ENCODE peak calls at places on chromosomes 13 and 19, in nine cellular contexts. One of them, this sample, is unnamed.

GRCh38 chr19:48934837-48935236 is 1.3 kb downstream of the DHDH start:
- DNase-seq in heart left ventricle: no peak
- DNase-seq in NCI-H69: no peak
- DNase-seq in GM13976: no peak
- DNase-seq in hypothalamus: no peak
- DNase-seq in GM23248: no peak
- DNase-seq in HT1080: no peak
- DNase-seq in HTR-8/SVneo: no peak
- DNase-seq in A172: no peak
- DNase-seq in this sample: no peak

GRCh38 chr13:74226791-74227475 is 92.7 kb upstream of the KLF12 start:
- DNase-seq in hypothalamus: no peak
- DNase-seq in GM23248: peak; percentile 62
- DNase-seq in heart left ventricle: no peak
- DNase-seq in A172: no peak
- DNase-seq in HT1080: no peak
- DNase-seq in NCI-H69: no peak
- DNase-seq in GM13976: no peak
- DNase-seq in HTR-8/SVneo: no peak
- DNase-seq in this sample: no peak

GRCh38 chr13:100234524-100235136 is 145.7 kb downstream of the PCCA start:
- DNase-seq in NCI-H69: peak; percentile 59
- DNase-seq in hypothalamus: no peak
- DNase-seq in A172: no peak
- DNase-seq in heart left ventricle: no peak
- DNase-seq in GM13976: no peak
- DNase-seq in HT1080: peak; percentile 8
- DNase-seq in HTR-8/SVneo: no peak
- DNase-seq in GM23248: peak; percentile 56
- DNase-seq in this sample: no peak

GRCh38 chr13:99973163-99973785 is 1.7 kb upstream of the ZIC5 start:
- DNase-seq in A172: no peak
- DNase-seq in NCI-H69: no peak
- DNase-seq in hypothalamus: no peak
- DNase-seq in HTR-8/SVneo: no peak
- DNase-seq in heart left ventricle: no peak
- DNase-seq in GM13976: no peak
- DNase-seq in HT1080: no peak
- DNase-seq in GM23248: no peak
- DNase-seq in this sample: no peak

GRCh38 chr19:3125900-3126524 is 9.8 kb upstream of the GNA15 start:
- DNase-seq in hypothalamus: no peak
- DNase-seq in GM13976: peak; percentile 85
- DNase-seq in NCI-H69: peak; percentile 87
- DNase-seq in A172: peak; percentile 35
- DNase-seq in GM23248: peak; percentile 50
- DNase-seq in HT1080: peak; percentile 40
- DNase-seq in HTR-8/SVneo: peak; percentile 53
- DNase-seq in heart left ventricle: peak; percentile 67
- DNase-seq in this sample: no peak

GRCh38 chr19:43759515-43759914 is 4.8 kb upstream of the SMG9 start:
- DNase-seq in heart left ventricle: no peak
- DNase-seq in HTR-8/SVneo: peak; percentile 69
- DNase-seq in GM23248: peak; percentile 93
- DNase-seq in NCI-H69: peak; percentile 15
- DNase-seq in A172: peak; percentile 92
- DNase-seq in HT1080: peak; percentile 97
- DNase-seq in hypothalamus: no peak
- DNase-seq in GM13976: no peak
- DNase-seq in this sample: no peak

GRCh38 chr13:76667551-76667950 is 218.7 kb downstream of the KCTD12 start:
- DNase-seq in heart left ventricle: no peak
- DNase-seq in GM23248: peak; percentile 82
- DNase-seq in NCI-H69: peak; percentile 39
- DNase-seq in A172: peak; percentile 8
- DNase-seq in HT1080: peak; percentile 26
- DNase-seq in HTR-8/SVneo: peak; percentile 0
- DNase-seq in GM13976: no peak
- DNase-seq in hypothalamus: no peak
- DNase-seq in this sample: no peak

GRCh38 chr13:48318714-48319457 is 15.3 kb downstream of the RB1 start:
- DNase-seq in NCI-H69: no peak
- DNase-seq in hypothalamus: no peak
- DNase-seq in GM23248: peak; percentile 27
- DNase-seq in HT1080: no peak
- DNase-seq in heart left ventricle: peak; percentile 27
- DNase-seq in HTR-8/SVneo: no peak
- DNase-seq in A172: no peak
- DNase-seq in GM13976: no peak
- DNase-seq in this sample: no peak

GRCh38 chr13:102970542-102970941 is 95.7 kb downstream of the SLC10A2 start:
- DNase-seq in HTR-8/SVneo: no peak
- DNase-seq in heart left ventricle: no peak
- DNase-seq in GM23248: no peak
- DNase-seq in HT1080: no peak
- DNase-seq in hypothalamus: no peak
- DNase-seq in GM13976: peak; percentile 57
- DNase-seq in A172: no peak
- DNase-seq in NCI-H69: no peak
- DNase-seq in this sample: peak; percentile 2

GRCh38 chr19:40872209-40872608 is 9.8 kb downstream of the CYP2A7 start:
- DNase-seq in GM23248: no peak
- DNase-seq in A172: no peak
- DNase-seq in NCI-H69: no peak
- DNase-seq in hypothalamus: no peak
- DNase-seq in HT1080: no peak
- DNase-seq in HTR-8/SVneo: no peak
- DNase-seq in heart left ventricle: no peak
- DNase-seq in GM13976: no peak
- DNase-seq in this sample: no peak

GRCh38 chr13:113016526-113017295 is 47.7 kb downstream of the MCF2L start:
- DNase-seq in heart left ventricle: no peak
- DNase-seq in GM23248: no peak
- DNase-seq in GM13976: no peak
- DNase-seq in A172: no peak
- DNase-seq in hypothalamus: no peak
- DNase-seq in NCI-H69: no peak
- DNase-seq in HT1080: no peak
- DNase-seq in HTR-8/SVneo: no peak
- DNase-seq in this sample: no peak

GRCh38 chr13:26589754-26590153 is 32.3 kb downstream of the WASF3 start:
- DNase-seq in GM13976: no peak
- DNase-seq in NCI-H69: peak; percentile 21
- DNase-seq in GM23248: peak; percentile 29
- DNase-seq in A172: no peak
- DNase-seq in HT1080: peak; percentile 20
- DNase-seq in hypothalamus: no peak
- DNase-seq in HTR-8/SVneo: no peak
- DNase-seq in heart left ventricle: no peak
- DNase-seq in this sample: no peak

GRCh38 chr19:19050731-19051130 is 13.1 kb upstream of the SLC25A42 start:
- DNase-seq in HT1080: no peak
- DNase-seq in HTR-8/SVneo: no peak
- DNase-seq in GM13976: no peak
- DNase-seq in heart left ventricle: no peak
- DNase-seq in NCI-H69: no peak
- DNase-seq in A172: no peak
- DNase-seq in GM23248: no peak
- DNase-seq in hypothalamus: no peak
- DNase-seq in this sample: no peak

GRCh38 chr19:15280048-15280725 is 47.9 kb upstream of the EPHX3 start:
- DNase-seq in heart left ventricle: peak; percentile 84
- DNase-seq in hypothalamus: no peak
- DNase-seq in GM13976: no peak
- DNase-seq in HTR-8/SVneo: no peak
- DNase-seq in GM23248: peak; percentile 58
- DNase-seq in A172: no peak
- DNase-seq in NCI-H69: peak; percentile 52
- DNase-seq in HT1080: no peak
- DNase-seq in this sample: no peak

GRCh38 chr13:50353651-50354415 is 338.6 kb downstream of the KCNRG start:
- DNase-seq in GM23248: peak; percentile 80
- DNase-seq in hypothalamus: no peak
- DNase-seq in HT1080: peak; percentile 91
- DNase-seq in NCI-H69: no peak
- DNase-seq in A172: no peak
- DNase-seq in heart left ventricle: no peak
- DNase-seq in GM13976: no peak
- DNase-seq in HTR-8/SVneo: no peak
- DNase-seq in this sample: no peak

GRCh38 chr19:20339444-20339843 is 172.4 kb downstream of the ZNF486 start:
- DNase-seq in HT1080: no peak
- DNase-seq in GM13976: no peak
- DNase-seq in heart left ventricle: no peak
- DNase-seq in NCI-H69: no peak
- DNase-seq in GM23248: no peak
- DNase-seq in HTR-8/SVneo: no peak
- DNase-seq in hypothalamus: no peak
- DNase-seq in A172: no peak
- DNase-seq in this sample: no peak

GRCh38 chr13:33799950-33800592 is 17.9 kb upstream of the RFC3 start:
- DNase-seq in heart left ventricle: no peak
- DNase-seq in hypothalamus: no peak
- DNase-seq in HTR-8/SVneo: peak; percentile 18
- DNase-seq in A172: peak; percentile 3
- DNase-seq in NCI-H69: peak; percentile 29
- DNase-seq in GM23248: peak; percentile 63
- DNase-seq in HT1080: peak; percentile 15
- DNase-seq in GM13976: no peak
- DNase-seq in this sample: no peak

GRCh38 chr19:17806945-17807344 is 12.0 kb downstream of the B3GNT3 start:
- DNase-seq in GM23248: no peak
- DNase-seq in HTR-8/SVneo: no peak
- DNase-seq in NCI-H69: no peak
- DNase-seq in A172: peak; percentile 46
- DNase-seq in GM13976: no peak
- DNase-seq in heart left ventricle: no peak
- DNase-seq in HT1080: no peak
- DNase-seq in hypothalamus: no peak
- DNase-seq in this sample: no peak

GRCh38 chr13:114099191-114099590 is 33.2 kb downstream of the RASA3 start:
- DNase-seq in NCI-H69: peak; percentile 84
- DNase-seq in A172: peak; percentile 94
- DNase-seq in HTR-8/SVneo: no peak
- DNase-seq in heart left ventricle: peak; percentile 92
- DNase-seq in GM13976: peak; percentile 76
- DNase-seq in HT1080: peak; percentile 75
- DNase-seq in hypothalamus: peak; percentile 65
- DNase-seq in GM23248: peak; percentile 94
- DNase-seq in this sample: peak; percentile 12

GRCh38 chr19:5479958-5480357 is 24.7 kb downstream of the ZNRF4 start:
- DNase-seq in GM23248: no peak
- DNase-seq in hypothalamus: no peak
- DNase-seq in GM13976: no peak
- DNase-seq in NCI-H69: peak; percentile 75
- DNase-seq in HTR-8/SVneo: no peak
- DNase-seq in HT1080: no peak
- DNase-seq in heart left ventricle: no peak
- DNase-seq in A172: no peak
- DNase-seq in this sample: no peak

GRCh38 chr13:79194272-79194671 is 211.8 kb downstream of the RBM26 start:
- DNase-seq in HT1080: no peak
- DNase-seq in heart left ventricle: no peak
- DNase-seq in HTR-8/SVneo: no peak
- DNase-seq in hypothalamus: no peak
- DNase-seq in GM13976: peak; percentile 47
- DNase-seq in NCI-H69: no peak
- DNase-seq in GM23248: no peak
- DNase-seq in A172: no peak
- DNase-seq in this sample: no peak

GRCh38 chr13:50919291-50919690 is 9.7 kb downstream of the RNASEH2B start:
- DNase-seq in GM13976: no peak
- DNase-seq in GM23248: no peak
- DNase-seq in A172: no peak
- DNase-seq in HTR-8/SVneo: no peak
- DNase-seq in hypothalamus: no peak
- DNase-seq in HT1080: no peak
- DNase-seq in NCI-H69: no peak
- DNase-seq in heart left ventricle: no peak
- DNase-seq in this sample: no peak

GRCh38 chr13:107493271-107493670 is 722.1 kb downstream of the LIG4 start:
- DNase-seq in A172: no peak
- DNase-seq in hypothalamus: no peak
- DNase-seq in heart left ventricle: no peak
- DNase-seq in HTR-8/SVneo: no peak
- DNase-seq in HT1080: no peak
- DNase-seq in GM23248: no peak
- DNase-seq in GM13976: no peak
- DNase-seq in NCI-H69: no peak
- DNase-seq in this sample: no peak

This sample was measured in NCI-H510A treated with DMSO at 0.1 percent for 48 hours.